ENCODE peak calls at places on chromosomes 5 and 9, in eight cellular contexts. E is KG1, P is AG04449, R is upper lobe of left lung, Y is kidney tubule cell, W is T47D, B is frontal cortex, T is Calu3. M is an unnamed sample.

GRCh38 chr5:173378727-173379126 is 50.5 kb upstream of the STC2 start:
- DNase-seq in P (no peak), Y (no peak), E (no peak), T (no peak), B (no peak), R (no peak), W (no peak), M (no peak)

GRCh38 chr9:3261484-3261883 is 264.3 kb downstream of the RFX3 start:
- DNase-seq in W (no peak), E (no peak), P (no peak), Y (no peak), T (no peak), B (no peak), R (no peak), M (no peak)

GRCh38 chr9:105425817-105426433 is 21.9 kb upstream of the FSD1L start:
- DNase-seq in T (no peak), W (peak; percentile 37), P (no peak), B (no peak), Y (peak; percentile 36), E (no peak), R (no peak), M (no peak)

GRCh38 chr9:128636556-128637530 is 19.8 kb downstream of the DYNC2I2 start:
- DNase-seq in Y (no peak), T (no peak), B (no peak), E (no peak), W (peak; percentile 54), P (no peak), R (no peak), M (no peak)

GRCh38 chr5:150410524-150411244 is 2.0 kb downstream of the CD74 start:
- DNase-seq in P (no peak), B (peak; percentile 81), E (peak; percentile 24), R (no peak), Y (peak; percentile 73), W (peak; percentile 91), T (peak; percentile 72), M (peak; percentile 62)

GRCh38 chr9:107158321-107158720 is 124.8 kb upstream of the RAD23B start:
- DNase-seq in P (no peak), B (peak; percentile 22), E (no peak), R (no peak), Y (peak; percentile 43), W (peak; percentile 71), T (peak; percentile 3), M (peak; percentile 16)

GRCh38 chr5:38598994-38599611 is 42.7 kb upstream of the LIFR start:
- DNase-seq in E (no peak), R (no peak), W (no peak), Y (peak; percentile 85), T (peak; percentile 41), B (no peak), P (peak; percentile 33), M (peak; percentile 75)

GRCh38 chr5:56102885-56103284 is 108.1 kb upstream of the IL6ST start:
- DNase-seq in P (no peak), Y (peak; percentile 65), E (no peak), R (no peak), W (no peak), T (no peak), B (no peak), M (no peak)

GRCh38 chr5:132266031-132266835 is 8.7 kb downstream of the PDLIM4 start:
- DNase-seq in E (no peak), B (no peak), R (no peak), P (no peak), T (no peak), Y (peak; percentile 47), W (no peak), M (no peak)

GRCh38 chr9:81825831-81826540 is 102.2 kb upstream of the SPATA31D4 start:
- DNase-seq in W (no peak), T (peak; percentile 10), Y (peak; percentile 93), B (no peak), E (no peak), P (no peak), R (no peak), M (no peak)

GRCh38 chr5:61167382-61167781 is 5.1 kb upstream of the SMIM15 start:
- DNase-seq in T (peak; percentile 37), P (no peak), R (no peak), W (peak; percentile 70), Y (peak; percentile 53), B (peak; percentile 49), E (no peak), M (peak; percentile 32)

M was measured in mammary epithelial cell.